ENCODE peak calls at places on chromosomes 1 and 21, in nine cellular contexts. One of them, this sample, is unnamed.

GRCh38 chr1:227604446-227604845 is 41.1 kb downstream of the ZNF678 start:
- DNase-seq in AG10803: no peak
- DNase-seq in IMR-90: no peak
- DNase-seq in fibroblast of villous mesenchyme: peak
- DNase-seq in colonic mucosa: no peak
- DNase-seq in CD4-positive, alpha-beta T cell: no peak
- DNase-seq in cardiac muscle cell: no peak
- DNase-seq in GM13977: no peak
- DNase-seq in fibroblast of mammary gland: peak
- DNase-seq in this sample: no peak

GRCh38 chr21:36917487-36918158 is 48.8 kb downstream of the HLCS start:
- DNase-seq in AG10803: peak
- DNase-seq in IMR-90: peak
- DNase-seq in fibroblast of villous mesenchyme: peak
- DNase-seq in colonic mucosa: no peak
- DNase-seq in CD4-positive, alpha-beta T cell: no peak
- DNase-seq in cardiac muscle cell: peak
- DNase-seq in GM13977: no peak
- DNase-seq in fibroblast of mammary gland: peak
- DNase-seq in this sample: peak

GRCh38 chr1:204361341-204361771 is 1.6 kb upstream of the PLEKHA6 start:
- DNase-seq in AG10803: no peak
- DNase-seq in IMR-90: no peak
- DNase-seq in fibroblast of villous mesenchyme: no peak
- DNase-seq in colonic mucosa: no peak
- DNase-seq in CD4-positive, alpha-beta T cell: no peak
- DNase-seq in cardiac muscle cell: no peak
- DNase-seq in GM13977: no peak
- DNase-seq in fibroblast of mammary gland: no peak
- DNase-seq in this sample: no peak

GRCh38 chr1:116418091-116418830 is 45.2 kb downstream of the ATP1A1 start:
- DNase-seq in AG10803: peak
- DNase-seq in IMR-90: peak
- DNase-seq in fibroblast of villous mesenchyme: peak
- DNase-seq in colonic mucosa: peak
- DNase-seq in CD4-positive, alpha-beta T cell: peak
- DNase-seq in cardiac muscle cell: peak
- DNase-seq in GM13977: peak
- DNase-seq in fibroblast of mammary gland: peak
- DNase-seq in this sample: peak

GRCh38 chr1:181324797-181325616 is 158.3 kb upstream of the CACNA1E start:
- DNase-seq in AG10803: no peak
- DNase-seq in IMR-90: no peak
- DNase-seq in fibroblast of villous mesenchyme: no peak
- DNase-seq in colonic mucosa: no peak
- DNase-seq in CD4-positive, alpha-beta T cell: no peak
- DNase-seq in cardiac muscle cell: no peak
- DNase-seq in GM13977: no peak
- DNase-seq in fibroblast of mammary gland: no peak
- DNase-seq in this sample: peak

GRCh38 chr21:27423073-27423472 is 456.2 kb upstream of the ADAMTS5 start:
- DNase-seq in AG10803: peak
- DNase-seq in IMR-90: peak
- DNase-seq in fibroblast of villous mesenchyme: peak
- DNase-seq in colonic mucosa: no peak
- DNase-seq in CD4-positive, alpha-beta T cell: no peak
- DNase-seq in cardiac muscle cell: no peak
- DNase-seq in GM13977: no peak
- DNase-seq in fibroblast of mammary gland: peak
- DNase-seq in this sample: no peak

GRCh38 chr1:192496369-192497056 is 79.1 kb upstream of the RGS1 start:
- DNase-seq in AG10803: no peak
- DNase-seq in IMR-90: no peak
- DNase-seq in fibroblast of villous mesenchyme: no peak
- DNase-seq in colonic mucosa: no peak
- DNase-seq in CD4-positive, alpha-beta T cell: no peak
- DNase-seq in cardiac muscle cell: no peak
- DNase-seq in GM13977: no peak
- DNase-seq in fibroblast of mammary gland: no peak
- DNase-seq in this sample: no peak

GRCh38 chr1:155976913-155977606 is 1.3 kb downstream of the ARHGEF2 start:
- DNase-seq in AG10803: no peak
- DNase-seq in IMR-90: no peak
- DNase-seq in fibroblast of villous mesenchyme: no peak
- DNase-seq in colonic mucosa: no peak
- DNase-seq in CD4-positive, alpha-beta T cell: no peak
- DNase-seq in cardiac muscle cell: no peak
- DNase-seq in GM13977: no peak
- DNase-seq in fibroblast of mammary gland: no peak
- DNase-seq in this sample: no peak

GRCh38 chr1:111880866-111881837 is 108.3 kb downstream of the KCND3 start:
- DNase-seq in AG10803: no peak
- DNase-seq in IMR-90: no peak
- DNase-seq in fibroblast of villous mesenchyme: no peak
- DNase-seq in colonic mucosa: no peak
- DNase-seq in CD4-positive, alpha-beta T cell: no peak
- DNase-seq in cardiac muscle cell: no peak
- DNase-seq in GM13977: no peak
- DNase-seq in fibroblast of mammary gland: no peak
- DNase-seq in this sample: no peak

GRCh38 chr1:19676438-19676922 is 11.8 kb downstream of the HTR6 start:
- DNase-seq in AG10803: peak
- DNase-seq in IMR-90: peak
- DNase-seq in fibroblast of villous mesenchyme: peak
- DNase-seq in colonic mucosa: peak
- DNase-seq in CD4-positive, alpha-beta T cell: no peak
- DNase-seq in cardiac muscle cell: peak
- DNase-seq in GM13977: peak
- DNase-seq in fibroblast of mammary gland: peak
- DNase-seq in this sample: peak

DNA sequence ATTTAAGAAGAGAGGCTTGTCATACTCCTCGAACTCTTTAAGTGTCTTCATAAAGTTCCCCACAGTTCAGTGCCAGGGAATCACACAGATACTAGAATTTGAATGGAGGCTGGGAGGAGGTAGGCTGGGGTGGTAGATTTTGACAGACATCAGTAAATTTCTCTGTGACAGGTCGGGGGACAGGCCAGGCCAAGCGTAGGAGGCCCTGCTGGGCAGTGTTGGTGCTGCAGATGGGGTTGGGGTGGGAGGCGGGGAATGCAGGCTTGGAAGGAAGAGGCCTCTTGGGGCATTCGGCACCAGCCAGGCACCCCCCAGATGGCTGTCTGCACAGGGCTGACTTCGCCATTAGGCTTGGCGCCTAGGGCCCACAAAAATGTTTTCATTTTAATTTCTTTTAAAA is 84.0 kb downstream of the MAN1C1 start:
- DNase-seq in AG10803: no peak
- DNase-seq in IMR-90: no peak
- DNase-seq in fibroblast of villous mesenchyme: no peak
- DNase-seq in colonic mucosa: no peak
- DNase-seq in CD4-positive, alpha-beta T cell: no peak
- DNase-seq in cardiac muscle cell: peak
- DNase-seq in GM13977: no peak
- DNase-seq in fibroblast of mammary gland: no peak
- DNase-seq in this sample: no peak
- TF ChIP-seq CTCF in AG10803: peak
- TF ChIP-seq CTCF in IMR-90: no peak
- TF ChIP-seq CTCF in fibroblast of villous mesenchyme: peak
- TF ChIP-seq CTCF in colonic mucosa: no peak
- TF ChIP-seq CTCF in CD4-positive, alpha-beta T cell: no peak
- TF ChIP-seq CTCF in cardiac muscle cell: peak
- TF ChIP-seq CTCF in GM13977: no peak
- TF ChIP-seq CTCF in fibroblast of mammary gland: peak
- TF ChIP-seq CTCF in this sample: no peak

GRCh38 chr21:46324390-46325072 is 575 bp downstream of the PCNT start:
- DNase-seq in AG10803: peak
- DNase-seq in IMR-90: peak
- DNase-seq in fibroblast of villous mesenchyme: peak
- DNase-seq in colonic mucosa: peak
- DNase-seq in CD4-positive, alpha-beta T cell: peak
- DNase-seq in cardiac muscle cell: peak
- DNase-seq in GM13977: peak
- DNase-seq in fibroblast of mammary gland: peak
- DNase-seq in this sample: peak
- TF ChIP-seq CTCF in AG10803: no peak
- TF ChIP-seq CTCF in IMR-90: peak
- TF ChIP-seq CTCF in fibroblast of villous mesenchyme: peak
- TF ChIP-seq CTCF in colonic mucosa: no peak
- TF ChIP-seq CTCF in CD4-positive, alpha-beta T cell: no peak
- TF ChIP-seq CTCF in cardiac muscle cell: peak
- TF ChIP-seq CTCF in GM13977: peak
- TF ChIP-seq CTCF in fibroblast of mammary gland: no peak
- TF ChIP-seq CTCF in this sample: no peak

GRCh38 chr1:41573803-41574713 is 89.6 kb upstream of the EDN2 start:
- DNase-seq in AG10803: peak
- DNase-seq in IMR-90: peak
- DNase-seq in fibroblast of villous mesenchyme: peak
- DNase-seq in colonic mucosa: peak
- DNase-seq in CD4-positive, alpha-beta T cell: peak
- DNase-seq in cardiac muscle cell: peak
- DNase-seq in GM13977: peak
- DNase-seq in fibroblast of mammary gland: peak
- DNase-seq in this sample: peak
- TF ChIP-seq CTCF in AG10803: peak
- TF ChIP-seq CTCF in IMR-90: peak
- TF ChIP-seq CTCF in fibroblast of villous mesenchyme: peak
- TF ChIP-seq CTCF in colonic mucosa: peak
- TF ChIP-seq CTCF in CD4-positive, alpha-beta T cell: peak
- TF ChIP-seq CTCF in cardiac muscle cell: peak
- TF ChIP-seq CTCF in GM13977: peak
- TF ChIP-seq CTCF in fibroblast of mammary gland: peak
- TF ChIP-seq CTCF in this sample: peak

DNA sequence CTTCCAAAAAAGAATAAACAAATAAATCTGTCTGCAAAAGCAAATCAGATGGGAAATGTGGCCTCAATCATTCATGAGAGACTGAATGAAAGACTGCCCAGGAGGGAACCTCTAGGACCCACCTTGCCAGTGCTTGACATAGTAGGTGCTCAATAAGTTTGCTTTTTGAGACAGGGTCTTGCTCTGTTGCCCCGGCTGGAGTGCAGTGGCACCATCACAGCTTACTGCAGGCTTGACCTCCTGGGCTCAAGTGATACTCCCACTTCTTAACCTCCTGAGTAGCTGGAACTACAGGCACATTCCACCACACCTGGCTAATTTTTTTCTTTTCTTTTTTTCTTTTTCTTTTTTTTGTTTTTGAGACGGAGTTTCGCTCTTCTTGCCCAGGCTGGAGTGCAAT is 40.3 kb upstream of the CCSAP start:
- DNase-seq in AG10803: no peak
- DNase-seq in IMR-90: no peak
- DNase-seq in fibroblast of villous mesenchyme: no peak
- DNase-seq in colonic mucosa: no peak
- DNase-seq in CD4-positive, alpha-beta T cell: no peak
- DNase-seq in cardiac muscle cell: no peak
- DNase-seq in GM13977: no peak
- DNase-seq in fibroblast of mammary gland: no peak
- DNase-seq in this sample: no peak
- TF ChIP-seq CTCF in AG10803: no peak
- TF ChIP-seq CTCF in IMR-90: no peak
- TF ChIP-seq CTCF in fibroblast of villous mesenchyme: no peak
- TF ChIP-seq CTCF in colonic mucosa: no peak
- TF ChIP-seq CTCF in CD4-positive, alpha-beta T cell: no peak
- TF ChIP-seq CTCF in cardiac muscle cell: no peak
- TF ChIP-seq CTCF in GM13977: no peak
- TF ChIP-seq CTCF in fibroblast of mammary gland: no peak
- TF ChIP-seq CTCF in this sample: no peak